ENCODE peak calls at places on chromosomes 6 and 20, in six cellular contexts. O is T-helper 2 cell; E is HCT116; V is left colon; R is effector CD4-positive, alpha-beta T cell; H is myocyte. D is an unnamed sample.

GRCh38 chr6:146868671-146869209 is 270.0 kb downstream of the ADGB start:
- DNase-seq in H (no peak), E (no peak), O (no peak), V (no peak), R (no peak), D (no peak)

GRCh38 chr20:637559-637958 is 15.4 kb downstream of the SRXN1 start:
- DNase-seq in R (no peak), E (no peak), O (no peak), H (no peak), V (no peak), D (no peak)

GRCh38 chr6:26249709-26249958 is 115.4 kb upstream of the BTN3A2 start:
- DNase-seq in R (no peak), V (no peak), E (no peak), H (no peak), O (no peak), D (no peak)

GRCh38 chr6:106733386-106733785 is 104.0 kb downstream of the QRSL1 start:
- DNase-seq in O (no peak), E (no peak), H (no peak), V (peak), R (no peak), D (no peak)

GRCh38 chr6:3139090-3139903 is 18.0 kb downstream of the TUBB2A start:
- DNase-seq in R (no peak), E (no peak), O (no peak), H (peak), V (peak), D (no peak)

GRCh38 chr6:85669735-85670194 is 27.1 kb upstream of the SYNCRIP start:
- DNase-seq in V (no peak), E (no peak), R (peak), O (peak), H (peak), D (no peak)

GRCh38 chr20:13141541-13141940 is 79.5 kb upstream of the ISM1 start:
- DNase-seq in R (no peak), H (peak), E (no peak), O (no peak), V (no peak), D (no peak)

GRCh38 chr6:141316236-141316635 is 816.5 kb upstream of the GJE1 start:
- DNase-seq in R (no peak), H (no peak), V (no peak), E (no peak), O (no peak), D (no peak)

GRCh38 chr6:124795879-124796838 is 166.1 kb upstream of the RNF217 start:
- DNase-seq in R (no peak), H (peak), V (no peak), O (no peak), E (no peak), D (no peak)

GRCh38 chr6:133286765-133287164 is 45.6 kb downstream of the EYA4 start:
- DNase-seq in O (no peak), R (no peak), E (no peak), H (peak), V (no peak), D (no peak)

GRCh38 chr6:66558189-66558588 is 851.2 kb upstream of the EYS start:
- DNase-seq in R (no peak), E (no peak), O (no peak), V (no peak), H (no peak), D (no peak)

GRCh38 chr6:2436391-2437154 is 191.2 kb upstream of the GMDS start:
- DNase-seq in V (no peak), E (no peak), O (no peak), H (no peak), R (no peak), D (no peak)

GRCh38 chr6:170058878-170059485 is 231.9 kb downstream of the DLL1 start:
- DNase-seq in E (no peak), H (no peak), R (no peak), V (no peak), O (no peak), D (no peak)

GRCh38 chr6:40444811-40445210 is 142.4 kb downstream of the LRFN2 start:
- DNase-seq in R (no peak), V (peak), E (no peak), H (no peak), O (no peak), D (no peak)

GRCh38 chr6:41503841-41504525 is 42.2 kb upstream of the FOXP4 start:
- DNase-seq in E (no peak), V (no peak), O (no peak), H (no peak), R (no peak), D (no peak)

GRCh38 chr6:13452346-13453171 is 34.8 kb downstream of the GFOD1 start:
- DNase-seq in O (no peak), V (no peak), H (no peak), E (no peak), R (no peak), D (no peak)

GRCh38 chr6:130906736-130907381 is 79.7 kb downstream of the SMLR1 start:
- DNase-seq in R (no peak), E (no peak), H (peak), V (no peak), O (no peak), D (no peak)

GRCh38 chr20:9287826-9288225 is 218.9 kb downstream of the PLCB4 start:
- DNase-seq in R (no peak), O (no peak), V (no peak), E (no peak), H (no peak), D (no peak)

GRCh38 chr6:113433506-113433991 is 423.6 kb upstream of the MARCKS start:
- DNase-seq in R (no peak), E (no peak), O (no peak), V (peak), H (no peak), D (no peak)

GRCh38 chr6:47836639-47837038 is 54.8 kb downstream of the OPN5 start:
- DNase-seq in H (no peak), V (no peak), R (no peak), E (no peak), O (no peak), D (no peak)

GRCh38 chr6:116015983-116016382 is 44.7 kb downstream of the FRK start:
- DNase-seq in O (no peak), H (no peak), E (no peak), R (no peak), V (peak), D (no peak)

GRCh38 chr20:61520761-61521460 is 268.9 kb downstream of the CDH4 start:
- DNase-seq in R (no peak), V (no peak), H (no peak), O (no peak), E (no peak), D (no peak)

GRCh38 chr20:48530957-48531356 is 296.8 kb downstream of the PREX1 start:
- DNase-seq in O (no peak), H (no peak), E (no peak), V (no peak), R (no peak), D (no peak)

GRCh38 chr6:68911334-68911733 is 276.3 kb downstream of the ADGRB3 start:
- DNase-seq in H (no peak), E (no peak), O (no peak), V (no peak), R (no peak), D (no peak)

GRCh38 chr20:36587388-36588136 is 14.2 kb downstream of the TGIF2 start:
- DNase-seq in O (no peak), R (no peak), V (no peak), H (no peak), E (no peak), D (no peak)

GRCh38 chr6:105001906-105002305 is 45.0 kb downstream of the LIN28B start:
- DNase-seq in R (no peak), O (no peak), E (no peak), V (no peak), H (no peak), D (no peak)

GRCh38 chr20:62805365-62805710 is 703 bp downstream of the OGFR start:
- DNase-seq in E (no peak), H (no peak), V (no peak), O (no peak), R (no peak), D (no peak)

GRCh38 chr6:16760536-16761468 is at the start of gene ATXN1:
- DNase-seq in H (peak), O (peak), R (peak), V (peak), E (no peak), D (no peak)

GRCh38 chr20:14951707-14952106 is 614.3 kb upstream of the FLRT3 start:
- DNase-seq in V (no peak), E (no peak), O (no peak), H (peak), R (no peak), D (no peak)

GRCh38 chr20:19735446-19735845 is 22.6 kb upstream of the RIN2 start:
- DNase-seq in V (peak), R (no peak), O (no peak), H (peak), E (peak), D (peak)

GRCh38 chr20:58614984-58615760 is 35.9 kb upstream of the STX16 start:
- DNase-seq in H (no peak), V (no peak), O (no peak), E (no peak), R (no peak), D (no peak)

D was measured in Panc1.